ENCODE peak calls at places on chromosomes 16 and 17, in four cellular contexts. W, I, D and Y are unnamed samples.

GRCh38 chr16:27254262-27254811 is 14.2 kb downstream of the NSMCE1 start:
- DNase-seq in W (no peak), I (no peak), D (no peak), Y (peak)

GRCh38 chr16:9138731-9139501 is 47.5 kb downstream of the HAPSTR1 start:
- DNase-seq in W (peak), I (peak), D (peak), Y (no peak)

GRCh38 chr17:82105882-82106696 is 8.1 kb upstream of the FASN start:
- DNase-seq in W (peak), I (peak), D (peak), Y (peak)

GRCh38 chr16:75108792-75109731 is 7.5 kb downstream of the LDHD start:
- DNase-seq in W (no peak), I (no peak), D (no peak), Y (peak)

GRCh38 chr17:64420143-64420670 is 28.7 kb upstream of the MILR1 start:
- DNase-seq in W (peak), I (peak), D (peak), Y (no peak)

GRCh38 chr17:19271751-19272357 is 34.7 kb downstream of the EPN2 start:
- DNase-seq in W (no peak), I (no peak), D (no peak), Y (no peak)

GRCh38 chr16:24701521-24701951 is 27.9 kb upstream of the TNRC6A start:
- DNase-seq in W (no peak), I (no peak), D (no peak), Y (no peak)

GRCh38 chr16:29908719-29909220 is 8.5 kb downstream of the ASPHD1 start:
- DNase-seq in W (no peak), I (no peak), D (no peak), Y (no peak)

GRCh38 chr16:85592700-85593502 is 20.2 kb upstream of the GSE1 start:
- DNase-seq in W (peak), I (no peak), D (no peak), Y (no peak)

GRCh38 chr17:76612977-76613851 is 27.6 kb upstream of the ST6GALNAC2 start:
- DNase-seq in W (peak), I (no peak), D (peak), Y (no peak)

GRCh38 chr17:47316316-47316715 is 7.4 kb upstream of the EFCAB13 start:
- DNase-seq in W (no peak), I (no peak), D (peak), Y (no peak)

GRCh38 chr16:819336-819735 is 18.8 kb upstream of the GNG13 start:
- DNase-seq in W (no peak), I (no peak), D (no peak), Y (no peak)

GRCh38 chr16:20867585-20867984 is 32.6 kb downstream of the DCUN1D3 start:
- DNase-seq in W (no peak), I (no peak), D (no peak), Y (no peak)

GRCh38 chr16:8675183-8676159 is 1.1 kb downstream of the ABAT start:
- DNase-seq in W (no peak), I (peak), D (peak), Y (no peak)

GRCh38 chr16:77298638-77299360 is 99.6 kb downstream of the SYCE1L start:
- DNase-seq in W (no peak), I (no peak), D (no peak), Y (no peak)

GRCh38 chr17:76432712-76433336 is 20.1 kb downstream of the UBE2O start:
- DNase-seq in W (no peak), I (no peak), D (peak), Y (no peak)

GRCh38 chr17:64920026-64920418 is 744 bp upstream of the LRRC37A3 start:
- DNase-seq in W (no peak), I (no peak), D (peak), Y (no peak)

GRCh38 chr16:69112285-69113129 is 7.1 kb downstream of the HAS3 start:
- DNase-seq in W (peak), I (peak), D (peak), Y (no peak)

GRCh38 chr17:77266891-77267341 is 126.1 kb downstream of the SEC14L1 start:
- DNase-seq in W (peak), I (peak), D (no peak), Y (no peak)

GRCh38 chr16:73176577-73177013 is 128.7 kb upstream of the ZFHX3 start:
- DNase-seq in W (no peak), I (no peak), D (peak), Y (no peak)

GRCh38 chr17:35286120-35286781 is 43.4 kb downstream of the SLFN5 start:
- DNase-seq in W (no peak), I (no peak), D (no peak), Y (peak)

GRCh38 chr17:63842173-63842539 is 329 bp downstream of the SMARCD2 start:
- DNase-seq in W (no peak), I (no peak), D (no peak), Y (no peak)

GRCh38 chr16:84532299-84532724 is 27.9 kb upstream of the MEAK7 start:
- DNase-seq in W (no peak), I (no peak), D (peak), Y (no peak)

GRCh38 chr17:9313346-9313745 is 262.3 kb downstream of the STX8 start:
- DNase-seq in W (no peak), I (no peak), D (no peak), Y (no peak)

GRCh38 chr16:11253995-11254912 is 1.8 kb downstream of the SOCS1 start:
- DNase-seq in W (peak), I (no peak), D (no peak), Y (no peak)

GRCh38 chr17:40095356-40095943 is 4.9 kb downstream of the NR1D1 start:
- DNase-seq in W (no peak), I (no peak), D (no peak), Y (no peak)

GRCh38 chr16:55915116-55915827 is 40.1 kb upstream of the CES5A start:
- DNase-seq in W (no peak), I (no peak), D (no peak), Y (no peak)

GRCh38 chr16:70573451-70574121 is 50.0 kb downstream of the SF3B3 start:
- DNase-seq in W (no peak), I (no peak), D (peak), Y (no peak)

GRCh38 chr16:73043828-73044493 is 4.0 kb downstream of the ZFHX3 start:
- DNase-seq in W (no peak), I (no peak), D (no peak), Y (no peak)

GRCh38 chr17:57834146-57834741 is 15.6 kb downstream of the MRPS23 start:
- DNase-seq in W (no peak), I (peak), D (no peak), Y (no peak)

GRCh38 chr17:37358098-37358829 is 17.5 kb upstream of the C17orf78 start:
- DNase-seq in W (peak), I (peak), D (peak), Y (no peak)

GRCh38 chr16:58012481-58012880 is 11.3 kb downstream of the USB1 start:
- DNase-seq in W (no peak), I (no peak), D (no peak), Y (no peak)

GRCh38 chr16:84459517-84459894 is 45.0 kb downstream of the MEAK7 start:
- DNase-seq in W (no peak), I (no peak), D (no peak), Y (no peak)

GRCh38 chr16:86931410-86931941 is 353.1 kb downstream of the FOXL1 start:
- DNase-seq in W (peak), I (no peak), D (no peak), Y (no peak)
- TF ChIP-seq FOXM1 in W (no peak), I (no peak), D (no peak), Y (no peak)

DNA sequence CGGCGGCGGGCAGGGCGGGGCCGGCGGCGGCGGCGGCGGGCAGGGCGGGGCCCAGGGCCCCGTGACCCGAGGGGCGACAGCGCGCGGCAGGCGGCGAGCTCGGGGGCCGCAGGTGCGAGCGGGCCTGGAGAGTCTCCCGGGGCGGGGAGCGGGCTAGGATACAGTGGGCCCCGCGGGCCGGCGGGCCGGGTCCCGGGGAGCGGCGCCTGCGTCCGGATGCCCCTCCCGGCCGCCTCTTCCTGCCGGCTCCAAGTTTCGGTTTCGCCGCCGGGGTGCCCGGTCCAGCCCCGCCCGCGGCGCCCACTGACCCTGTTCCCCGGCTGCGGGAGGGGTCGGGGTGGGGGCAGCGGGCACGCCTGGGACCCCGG is at the start of gene RNF213:
- DNase-seq in W (peak), I (peak), D (no peak), Y (no peak)
- TF ChIP-seq SMC3 in W (no peak), I (no peak), D (no peak), Y (no peak)

GRCh38 chr17:71966459-71967313 is 154.1 kb upstream of the SOX9 start:
- DNase-seq in W (no peak), I (no peak), D (no peak), Y (no peak)

GRCh38 chr17:71974051-71974450 is 146.8 kb upstream of the SOX9 start:
- DNase-seq in W (no peak), I (no peak), D (no peak), Y (no peak)

GRCh38 chr17:71966055-71966454 is 154.8 kb upstream of the SOX9 start:
- DNase-seq in W (no peak), I (no peak), D (no peak), Y (no peak)

GRCh38 chr17:71969500-71969899 is 151.3 kb upstream of the SOX9 start:
- DNase-seq in W (no peak), I (no peak), D (no peak), Y (no peak)

DNA sequence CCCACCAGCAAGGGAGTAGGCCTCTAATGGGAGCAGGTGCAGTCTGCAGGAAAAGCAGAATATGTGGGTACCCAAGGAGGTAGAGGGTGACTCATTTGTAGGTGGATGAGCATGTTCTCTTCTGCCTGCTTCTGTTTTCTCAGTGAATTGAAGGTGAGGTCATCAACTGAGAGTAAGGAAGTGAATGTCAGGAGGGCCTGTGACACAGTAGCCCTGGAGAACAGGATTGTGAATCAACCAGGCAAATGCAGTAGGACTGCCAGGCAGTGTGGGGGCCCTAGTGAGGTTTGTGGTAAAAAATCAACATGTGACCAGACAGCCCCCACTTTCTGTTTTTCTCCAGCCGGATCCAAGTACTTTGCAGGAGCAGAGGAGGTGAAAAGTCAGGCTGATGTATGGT is 150.5 kb upstream of the SOX9 start:
- DNase-seq in W (no peak), I (no peak), D (no peak), Y (no peak)
- TF ChIP-seq FOXM1 in W (no peak), I (no peak), D (no peak), Y (no peak)

GRCh38 chr16:53156516-53156915 is 101.7 kb downstream of the CHD9 start:
- DNase-seq in W (no peak), I (no peak), D (no peak), Y (no peak)

GRCh38 chr16:53154513-53154912 is 99.7 kb downstream of the CHD9 start:
- DNase-seq in W (no peak), I (peak), D (no peak), Y (no peak)

GRCh38 chr16:53153130-53153529 is 98.3 kb downstream of the CHD9 start:
- DNase-seq in W (no peak), I (no peak), D (no peak), Y (no peak)

GRCh38 chr16:53150769-53151168 is 96.0 kb downstream of the CHD9 start:
- DNase-seq in W (no peak), I (no peak), D (no peak), Y (no peak)

DNA sequence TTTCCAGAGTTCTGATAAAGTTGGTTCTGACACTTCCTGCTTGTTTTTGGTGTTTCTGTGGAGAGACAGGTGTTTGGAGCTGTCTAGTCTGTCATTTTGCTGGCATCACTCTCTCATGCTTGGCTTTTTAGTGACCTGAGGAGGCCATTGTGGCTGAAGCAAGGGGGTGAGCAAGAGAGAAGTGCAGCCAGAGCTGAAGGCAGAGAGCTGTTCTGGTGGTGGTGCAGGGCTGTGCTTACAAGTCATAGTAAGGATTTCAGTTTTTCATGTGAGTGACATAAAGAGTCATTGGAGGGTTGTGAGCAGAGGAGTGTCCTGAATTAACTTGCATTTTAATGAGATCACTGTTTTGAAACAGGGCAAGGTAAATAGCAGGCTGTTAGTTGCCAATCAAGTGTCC is 97.5 kb downstream of the CHD9 start:
- DNase-seq in W (no peak), I (no peak), D (no peak), Y (no peak)
- TF ChIP-seq SMC3 in W (no peak), I (no peak), D (no peak), Y (no peak)